ENCODE peak calls at places on chromosome X, in six cellular contexts. B is SK-N-SH, I is A549, N is GM12878, D is IMR-90, P is HepG2. M is an unnamed sample.

GRCh38 chrX:110156167-110156754 is 153.3 kb downstream of the TMEM164 start:
- DNase-seq in N (no peak), P (no peak), I (no peak), D (no peak), B (no peak), M (no peak)

GRCh38 chrX:12701625-12702024 is 89.6 kb upstream of the PRPS2 start:
- DNase-seq in D (peak), N (peak), I (peak), P (peak), B (peak), M (peak)

GRCh38 chrX:11899091-11899490 is 141.1 kb downstream of the MSL3 start:
- DNase-seq in P (no peak), B (no peak), D (no peak), N (no peak), I (no peak), M (no peak)

GRCh38 chrX:63959975-63960374 is 175.0 kb upstream of the ARHGEF9 start:
- DNase-seq in N (no peak), P (no peak), D (no peak), B (no peak), I (no peak), M (no peak)

GRCh38 chrX:10165580-10166247 is 8.9 kb downstream of the CLCN4 start:
- DNase-seq in P (no peak), I (no peak), B (no peak), D (no peak), N (no peak), M (no peak)

GRCh38 chrX:50814701-50815476 is 895 bp upstream of the SHROOM4 start:
- DNase-seq in N (no peak), I (no peak), B (no peak), D (peak), P (no peak), M (no peak)

GRCh38 chrX:143634701-143635442 is 1.0 kb downstream of the SLITRK4 start:
- DNase-seq in P (no peak), I (no peak), N (no peak), D (no peak), B (no peak), M (no peak)

GRCh38 chrX:47156611-47157520 is 11.8 kb downstream of the RBM10 start:
- DNase-seq in I (no peak), D (no peak), B (no peak), N (no peak), P (no peak), M (no peak)

GRCh38 chrX:138759217-138759943 is 47.9 kb upstream of the FGF13 start:
- DNase-seq in P (no peak), N (no peak), B (no peak), I (no peak), D (no peak), M (no peak)

GRCh38 chrX:127943570-127943969 is 108.6 kb downstream of the ACTRT1 start:
- DNase-seq in I (no peak), D (no peak), N (no peak), B (no peak), P (no peak), M (no peak)

GRCh38 chrX:17778984-17779383 is 41.7 kb downstream of the SCML1 start:
- DNase-seq in N (no peak), D (no peak), P (no peak), I (no peak), B (no peak), M (no peak)

GRCh38 chrX:129403974-129404669 is 119.2 kb downstream of the SMARCA1 start:
- DNase-seq in I (no peak), D (no peak), P (no peak), N (no peak), B (no peak), M (no peak)

GRCh38 chrX:87808576-87809243 is 291.1 kb downstream of the KLHL4 start:
- DNase-seq in D (no peak), P (no peak), N (no peak), I (no peak), B (no peak), M (no peak)

DNA sequence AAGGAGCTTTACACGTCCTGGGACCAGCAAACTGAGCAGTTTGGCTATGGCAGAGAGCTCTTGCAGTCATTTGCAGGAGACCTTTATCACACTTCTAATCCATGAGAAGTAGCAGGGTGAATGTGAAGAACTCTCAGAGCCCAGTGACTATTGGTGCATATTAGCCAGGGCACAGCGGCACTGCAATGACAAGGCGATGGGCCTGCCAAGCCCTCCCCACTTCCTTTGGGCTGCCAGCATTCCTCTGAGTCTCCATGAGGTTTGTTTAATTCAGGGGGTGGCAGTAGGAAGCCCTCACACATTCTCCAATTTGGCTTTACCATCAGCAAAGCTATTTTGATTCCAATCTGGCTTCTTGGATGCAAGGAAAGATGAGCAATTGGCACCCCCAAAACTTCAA is 79.2 kb upstream of the TSPAN7 start:
- DNase-seq in D (no peak), P (no peak), I (no peak), N (no peak), B (no peak), M (no peak)
- TF ChIP-seq RAD21 in D (no peak), P (no peak), I (no peak), N (no peak), B (no peak), M (no peak)

GRCh38 chrX:75038925-75039324 is 113.7 kb upstream of the NEXMIF start:
- DNase-seq in I (no peak), D (peak), N (peak), B (no peak), P (peak), M (peak)
- TF ChIP-seq RAD21 in I (no peak), D (peak), N (peak), B (peak), P (no peak), M (peak)

DNA sequence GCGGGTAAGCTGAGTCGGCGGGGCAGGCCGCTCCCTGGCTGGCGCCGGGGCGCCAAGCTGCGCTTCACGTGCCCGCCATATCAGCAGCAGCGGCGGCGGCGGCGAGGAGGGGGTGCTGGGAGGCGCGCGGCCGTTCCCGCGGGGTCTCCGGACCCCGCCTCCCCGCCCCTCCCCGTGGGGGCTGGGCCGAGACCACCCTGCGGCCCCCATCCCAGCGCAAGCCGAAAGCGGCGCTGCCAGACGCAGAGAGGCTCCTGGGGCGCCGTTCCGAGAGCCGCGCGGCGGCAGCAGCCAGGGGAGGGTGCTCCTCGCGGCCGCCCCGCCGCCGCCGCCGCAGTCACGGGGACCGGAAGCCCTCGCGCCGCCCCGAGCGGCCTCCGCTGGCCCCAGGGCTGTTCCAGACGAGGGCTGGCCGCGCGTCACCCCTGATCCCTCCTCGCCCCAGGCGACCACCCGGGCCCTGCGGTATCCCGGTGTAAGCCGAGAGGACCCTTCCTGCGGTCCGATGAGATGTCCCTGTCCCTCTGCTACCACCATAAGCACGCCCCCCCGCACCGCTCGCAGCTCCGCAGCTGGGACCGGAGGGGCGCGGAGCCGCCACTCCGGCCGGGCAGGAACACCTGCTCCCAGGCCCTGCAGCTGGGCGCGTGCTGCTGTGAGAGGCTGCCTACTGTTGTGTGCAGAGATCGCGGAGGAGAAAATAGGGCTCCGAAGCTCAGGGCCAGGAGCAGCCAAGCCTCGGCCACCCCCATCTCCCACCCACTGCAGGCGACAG is 7.4 kb upstream of the BCOR start:
- DNase-seq in D (no peak), N (no peak), B (peak), P (no peak), I (peak), M (no peak)
- TF ChIP-seq RAD21 in D (no peak), N (no peak), B (no peak), P (no peak), I (no peak), M (no peak)

DNA sequence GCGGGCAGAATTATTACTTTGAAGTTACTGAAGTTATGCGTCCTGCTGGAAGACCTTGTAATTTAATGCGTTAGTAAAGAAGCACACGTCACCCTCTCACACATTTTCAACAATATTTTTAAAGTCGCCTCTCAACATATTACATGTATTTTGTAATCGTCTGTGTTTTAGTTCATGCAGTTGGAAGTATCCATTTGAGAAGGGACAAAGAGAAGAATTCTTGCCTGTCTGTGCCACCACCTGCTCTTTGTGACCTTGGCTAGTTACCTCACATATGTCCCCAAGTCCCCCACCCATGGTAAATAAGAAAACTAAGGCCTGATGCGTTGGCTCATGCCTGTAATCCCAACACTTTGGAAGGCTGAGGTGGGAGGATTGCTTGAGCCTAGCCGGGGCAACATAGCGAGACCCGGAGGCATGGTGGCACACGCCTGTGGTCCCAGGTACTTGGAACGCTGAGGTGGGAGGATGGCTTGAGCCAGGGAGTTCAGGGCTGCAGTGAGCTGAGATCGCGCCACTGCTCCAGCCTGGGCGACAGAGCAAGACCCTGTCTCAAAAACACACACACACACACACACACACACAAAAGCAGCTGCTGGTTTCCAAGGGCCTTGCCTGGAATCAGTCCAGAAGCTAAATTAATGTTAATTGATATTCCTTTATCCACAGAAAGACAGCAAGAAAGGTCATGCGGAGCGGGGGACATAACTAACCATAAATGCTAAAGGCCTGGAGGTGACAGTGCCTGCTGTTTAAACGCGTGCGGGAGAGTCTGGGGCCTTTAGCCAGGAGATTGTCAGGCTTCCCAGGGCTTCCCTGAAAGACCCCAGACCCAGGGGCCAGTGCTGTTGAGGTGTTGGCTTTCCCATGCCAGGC is 811 bp downstream of the TMEM187 start:
- DNase-seq in I (no peak), N (no peak), B (no peak), P (peak), D (no peak), M (no peak)
- TF ChIP-seq RAD21 in I (no peak), N (no peak), B (no peak), P (no peak), D (no peak), M (no peak)

GRCh38 chrX:149467920-149468319 is 37.2 kb downstream of the IDS start:
- DNase-seq in I (no peak), B (no peak), P (no peak), D (no peak), N (no peak), M (no peak)

GRCh38 chrX:149461746-149462145 is 43.4 kb downstream of the IDS start:
- DNase-seq in P (no peak), N (no peak), D (no peak), B (no peak), I (no peak), M (no peak)

DNA sequence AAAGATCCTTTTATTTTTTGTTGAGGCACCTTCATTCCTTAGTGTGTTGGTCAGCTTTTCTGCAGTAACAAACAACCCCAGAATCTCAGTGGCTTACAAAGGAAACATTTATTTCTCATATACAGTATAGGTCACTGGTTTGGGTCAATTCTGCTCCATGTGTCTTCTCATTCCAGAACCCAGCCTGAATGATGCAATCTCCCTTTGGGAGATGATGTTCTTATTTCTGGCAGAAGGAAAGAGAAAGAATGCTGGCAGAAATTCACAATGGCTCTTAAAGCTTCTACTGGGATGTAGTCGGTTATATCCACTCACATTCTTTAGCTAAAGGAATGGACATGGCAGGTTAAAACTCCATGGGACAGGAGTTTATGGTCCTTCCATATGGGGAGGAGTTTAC is 42.3 kb downstream of the IDS start:
- DNase-seq in I (no peak), D (no peak), N (no peak), P (no peak), B (no peak), M (no peak)
- TF ChIP-seq RAD21 in I (no peak), D (no peak), N (no peak), P (no peak), B (no peak), M (no peak)